ENCODE peak calls at places on chromosomes 4 and X, in eight cellular contexts. M is cardiac fibroblast, B is stomach, A is PC-9, N is cardiac muscle cell, Z is HepG2, W is heart right ventricle, V is ovary. P is an unnamed sample.

GRCh38 chr4:1041147-1041935 is 29.9 kb downstream of the FGFRL1 start:
- DNase-seq in M (peak), B (peak), A (peak), N (peak), Z (no peak), W (no peak), V (peak), P (peak)

GRCh38 chrX:153818571-153819397 is 11.6 kb downstream of the PDZD4 start:
- DNase-seq in M (no peak), B (peak), A (peak), N (peak), Z (no peak), W (no peak), V (no peak), P (no peak)

GRCh38 chrX:136291824-136292223 is 8.9 kb upstream of the ADGRG4 start:
- DNase-seq in M (peak), B (no peak), A (no peak), N (no peak), Z (no peak), W (no peak), V (no peak), P (peak)

GRCh38 chrX:153491351-153492152 is 3.2 kb upstream of the BGN start:
- DNase-seq in M (no peak), B (no peak), A (no peak), N (no peak), Z (no peak), W (no peak), V (no peak), P (no peak)

GRCh38 chr4:85152490-85152889 is 186.0 kb upstream of the WDFY3 start:
- DNase-seq in M (no peak), B (no peak), A (no peak), N (no peak), Z (no peak), W (no peak), V (no peak), P (no peak)

GRCh38 chrX:119516157-119516702 is 48.0 kb downstream of the SLC25A5 start:
- DNase-seq in M (peak), B (no peak), A (peak), N (peak), Z (peak), W (peak), V (no peak), P (peak)

GRCh38 chr4:92658318-92658717 is 354.6 kb downstream of the GRID2 start:
- DNase-seq in M (no peak), B (no peak), A (no peak), N (no peak), Z (no peak), W (no peak), V (no peak), P (no peak)

GRCh38 chr4:174215936-174216699 is 67.3 kb downstream of the FBXO8 start:
- DNase-seq in M (no peak), B (no peak), A (no peak), N (no peak), Z (no peak), W (no peak), V (no peak), P (no peak)

GRCh38 chr4:77146426-77147399 is 10.3 kb upstream of the CCNG2 start:
- DNase-seq in M (peak), B (no peak), A (no peak), N (no peak), Z (no peak), W (no peak), V (no peak), P (peak)

GRCh38 chr4:173181769-173182374 is 13.3 kb downstream of the GALNT7 start:
- DNase-seq in M (peak), B (no peak), A (no peak), N (peak), Z (no peak), W (no peak), V (no peak), P (peak)

GRCh38 chrX:96692454-96692853 is 7.8 kb downstream of the DIAPH2 start:
- DNase-seq in M (peak), B (no peak), A (no peak), N (peak), Z (no peak), W (no peak), V (no peak), P (peak)

GRCh38 chr4:168265327-168265726 is 53.2 kb downstream of the DDX60 start:
- DNase-seq in M (peak), B (no peak), A (no peak), N (no peak), Z (no peak), W (peak), V (no peak), P (no peak)

GRCh38 chr4:159102623-159103405 is at the start of gene RAPGEF2:
- DNase-seq in M (peak), B (peak), A (peak), N (peak), Z (peak), W (peak), V (peak), P (peak)
- TF ChIP-seq CTCF in M (no peak), B (no peak), A (no peak), N (no peak), Z (peak), W (peak), V (no peak), P (no peak)

GRCh38 chr4:83618431-83618830 is 82.5 kb downstream of the GPAT3 start:
- DNase-seq in M (peak), B (peak), A (peak), N (peak), Z (peak), W (peak), V (no peak), P (peak)
- H3K4me3 ChIP-seq in M (no peak), B (no peak), A (no peak), N (no peak), Z (no peak), W (no peak), V (no peak), P (no peak)

GRCh38 chr4:123125477-123125876 is 203.1 kb upstream of the NUDT6 start:
- DNase-seq in M (no peak), B (no peak), A (no peak), N (no peak), Z (no peak), W (no peak), V (no peak), P (no peak)

GRCh38 chr4:123127865-123128264 is 205.5 kb upstream of the NUDT6 start:
- DNase-seq in M (peak), B (no peak), A (no peak), N (no peak), Z (no peak), W (no peak), V (no peak), P (peak)

GRCh38 chr4:123121241-123121907 is 199.0 kb upstream of the NUDT6 start:
- DNase-seq in M (peak), B (no peak), A (no peak), N (no peak), Z (peak), W (no peak), V (no peak), P (peak)

GRCh38 chr4:123127218-123127617 is 204.8 kb upstream of the NUDT6 start:
- DNase-seq in M (peak), B (no peak), A (no peak), N (peak), Z (no peak), W (no peak), V (no peak), P (peak)
- TF ChIP-seq CTCF in M (peak), B (no peak), A (peak), N (peak), Z (no peak), W (peak), V (no peak), P (no peak)

GRCh38 chrX:13473666-13474516 is 95.5 kb upstream of the EGFL6 start:
- DNase-seq in M (peak), B (no peak), A (no peak), N (peak), Z (no peak), W (no peak), V (peak), P (no peak)

GRCh38 chrX:13471269-13471668 is 98.1 kb upstream of the EGFL6 start:
- DNase-seq in M (no peak), B (no peak), A (no peak), N (no peak), Z (no peak), W (no peak), V (no peak), P (no peak)

GRCh38 chrX:13470680-13470967 is 98.8 kb upstream of the EGFL6 start:
- DNase-seq in M (no peak), B (no peak), A (no peak), N (no peak), Z (no peak), W (no peak), V (no peak), P (no peak)

GRCh38 chrX:13469963-13470679 is 99.3 kb upstream of the EGFL6 start:
- DNase-seq in M (peak), B (no peak), A (no peak), N (peak), Z (no peak), W (no peak), V (no peak), P (peak)

DNA sequence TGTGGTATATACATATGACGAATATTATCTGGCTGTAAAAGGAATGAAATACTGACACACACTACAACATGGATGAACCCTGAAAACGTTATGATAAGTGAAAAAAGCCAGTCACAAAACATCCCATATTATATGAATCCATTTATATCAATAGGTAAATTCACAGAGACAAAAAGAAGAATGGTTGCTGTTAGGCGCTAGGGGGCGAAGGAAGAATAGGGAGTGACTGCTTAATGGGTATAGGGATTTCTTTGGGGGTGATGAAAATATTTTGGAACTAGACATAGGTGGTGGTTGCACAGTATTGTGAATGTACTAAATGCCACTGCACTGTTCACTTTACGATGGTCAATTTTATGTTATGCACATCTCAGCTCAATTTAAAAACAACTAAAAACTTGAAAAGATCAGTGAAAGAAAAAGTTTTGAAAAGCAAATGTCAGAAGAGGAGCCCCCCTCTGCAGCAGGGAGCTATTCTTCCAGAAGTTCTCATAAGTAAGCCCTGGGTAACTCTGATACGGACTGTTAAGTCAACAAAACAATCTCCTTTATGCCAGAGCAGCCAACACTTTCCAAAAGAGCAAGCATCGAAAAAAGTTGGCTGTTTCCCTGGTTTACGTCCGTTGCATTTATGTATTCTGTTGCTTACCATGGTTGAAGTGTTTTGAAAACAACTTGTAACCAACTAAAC is 96.3 kb upstream of the EGFL6 start:
- DNase-seq in M (peak), B (no peak), A (no peak), N (peak), Z (no peak), W (no peak), V (no peak), P (no peak)
- H3K4me3 ChIP-seq in M (no peak), B (no peak), A (no peak), N (no peak), Z (no peak), W (no peak), V (no peak), P (no peak)

GRCh38 chr4:3860913-3861636 is 94.9 kb downstream of the ADRA2C start:
- DNase-seq in M (no peak), B (no peak), A (no peak), N (no peak), Z (no peak), W (no peak), V (no peak), P (no peak)

GRCh38 chr4:3860061-3860912 is 94.1 kb downstream of the ADRA2C start:
- DNase-seq in M (no peak), B (no peak), A (no peak), N (no peak), Z (no peak), W (no peak), V (no peak), P (no peak)

GRCh38 chr4:3858765-3859388 is 92.7 kb downstream of the ADRA2C start:
- DNase-seq in M (no peak), B (no peak), A (no peak), N (no peak), Z (no peak), W (no peak), V (no peak), P (no peak)

GRCh38 chr4:3858046-3858730 is 92.0 kb downstream of the ADRA2C start:
- DNase-seq in M (no peak), B (no peak), A (no peak), N (no peak), Z (no peak), W (no peak), V (no peak), P (no peak)

GRCh38 chr4:3859571-3859970 is 93.4 kb downstream of the ADRA2C start:
- DNase-seq in M (no peak), B (no peak), A (no peak), N (no peak), Z (no peak), W (no peak), V (no peak), P (no peak)
- TF ChIP-seq CTCF in M (no peak), B (no peak), A (no peak), N (no peak), Z (no peak), W (no peak), V (no peak), P (no peak)

GRCh38 chr4:153204247-153205027 is at the start of gene TRIM2:
- DNase-seq in M (peak), B (peak), A (peak), N (peak), Z (peak), W (peak), V (peak), P (peak)
- H3K4me3 ChIP-seq in M (peak), B (peak), A (peak), N (peak), Z (peak), W (peak), V (peak), P (no peak)

P was measured in epithelial cell of esophagus.